ENCODE peak calls at places on chromosome 16, in seven cellular contexts. E is body of pancreas, F is pancreas, N is upper lobe of right lung, L is lower lobe of right lung, T is cardiac fibroblast, Y is stomach. J is an unnamed sample.

GRCh38 chr16:81451753-81452680 is 7.4 kb downstream of the CMIP start:
- DNase-seq in N (no peak), L (peak; percentile 64), F (no peak), Y (no peak), E (no peak), T (no peak), J (no peak)

GRCh38 chr16:9647981-9648701 is 534.1 kb downstream of the GRIN2A start:
- DNase-seq in N (no peak), T (peak; percentile 6), F (no peak), L (no peak), E (peak; percentile 20), Y (no peak), J (peak; percentile 12)

GRCh38 chr16:66360624-66361324 is 5.7 kb upstream of the CDH5 start:
- DNase-seq in T (no peak), F (no peak), E (no peak), N (peak; percentile 65), L (no peak), Y (no peak), J (no peak)

GRCh38 chr16:87684711-87685404 is 80.9 kb downstream of the KLHDC4 start:
- DNase-seq in L (no peak), T (no peak), F (no peak), N (no peak), E (no peak), Y (no peak), J (no peak)

GRCh38 chr16:10206865-10207264 is 24.6 kb upstream of the GRIN2A start:
- DNase-seq in N (no peak), E (no peak), T (no peak), L (no peak), Y (no peak), F (no peak), J (no peak)

GRCh38 chr16:66977341-66978113 is 10.9 kb upstream of the CES4A start:
- DNase-seq in N (peak; percentile 93), T (peak; percentile 86), L (peak; percentile 92), F (peak; percentile 89), Y (peak; percentile 92), E (peak; percentile 90), J (peak; percentile 88)

GRCh38 chr16:80029381-80029630 is 428.8 kb upstream of the MAF start:
- DNase-seq in L (no peak), Y (no peak), E (no peak), T (no peak), F (no peak), N (no peak), J (no peak)

GRCh38 chr16:1900452-1900774 is 17.8 kb downstream of the HS3ST6 start:
- DNase-seq in E (no peak), N (no peak), Y (no peak), L (no peak), T (no peak), F (no peak), J (no peak)

GRCh38 chr16:46932802-46933201 is 40.7 kb downstream of the DNAJA2 start:
- DNase-seq in L (no peak), T (no peak), E (no peak), Y (peak; percentile 36), N (no peak), F (no peak), J (no peak)

GRCh38 chr16:47096297-47096696 is 47.4 kb downstream of the NETO2 start:
- DNase-seq in Y (no peak), T (peak; percentile 25), L (no peak), F (no peak), N (no peak), E (no peak), J (no peak)

GRCh38 chr16:11402745-11403533 is 57.7 kb downstream of the RMI2 start:
- DNase-seq in N (no peak), E (no peak), L (no peak), F (no peak), Y (no peak), T (no peak), J (no peak)

GRCh38 chr16:7772722-7773121 is 440.1 kb downstream of the RBFOX1 start:
- DNase-seq in E (no peak), F (no peak), L (no peak), T (no peak), N (no peak), Y (no peak), J (no peak)

GRCh38 chr16:82585675-82586074 is 41.1 kb upstream of the CDH13 start:
- DNase-seq in L (no peak), E (no peak), F (no peak), N (no peak), T (peak; percentile 10), Y (no peak), J (no peak)

GRCh38 chr16:51816929-51817328 is 665.9 kb upstream of the SALL1 start:
- DNase-seq in E (no peak), F (no peak), T (peak; percentile 6), N (no peak), L (no peak), Y (no peak), J (no peak)

GRCh38 chr16:81505011-81505660 is 60.5 kb downstream of the CMIP start:
- DNase-seq in Y (no peak), E (no peak), N (no peak), T (no peak), F (no peak), L (no peak), J (no peak)

GRCh38 chr16:47970291-47970931 is 185.4 kb downstream of the ABCC12 start:
- DNase-seq in L (no peak), N (no peak), F (no peak), T (peak; percentile 44), Y (no peak), E (no peak), J (no peak)

DNA sequence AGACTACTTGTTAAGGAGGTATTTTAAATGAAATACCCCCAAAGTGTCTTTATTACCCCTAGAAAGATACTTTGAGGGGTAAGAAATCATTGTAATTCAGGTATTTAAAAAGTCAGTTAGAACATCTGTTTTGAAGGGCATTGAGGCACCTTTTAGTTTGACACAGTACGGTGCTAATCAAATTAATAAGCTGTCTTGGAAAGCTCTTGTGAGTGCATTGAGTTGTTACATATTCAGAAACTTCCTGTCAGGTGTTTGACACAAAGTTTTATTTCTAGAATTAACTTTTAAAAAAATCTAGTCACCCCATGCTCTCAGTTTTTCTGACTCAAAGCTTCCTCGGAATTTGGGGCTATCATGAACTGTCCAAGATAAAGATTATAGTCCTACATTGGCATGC is 4.6 kb downstream of the RBBP6 start:
- DNase-seq in L (no peak), T (no peak), N (no peak), F (no peak), E (no peak), Y (no peak), J (no peak)
- H3K4me3 ChIP-seq in L (peak overlapping the region; percentile 85), T (no peak overlapping the region), N (peak overlapping the region; percentile 91), F (no peak overlapping the region), E (no peak overlapping the region), Y (peak overlapping the region; percentile 76), J (no peak overlapping the region)

GRCh38 chr16:29807426-29808218 is 1.3 kb downstream of the MAZ start:
- DNase-seq in E (peak; percentile 72), N (peak; percentile 94), Y (peak; percentile 89), T (peak; percentile 96), L (peak; percentile 92), F (peak; percentile 77), J (peak; percentile 82)
- TF ChIP-seq CTCF in E (peak; percentile 45), N (peak; percentile 55), Y (peak; percentile 45), T (peak; percentile 50), L (peak; percentile 60), F (no peak), J (peak; percentile 61)

GRCh38 chr16:23899869-23900268 is 64.1 kb downstream of the PRKCB start:
- DNase-seq in F (no peak), L (no peak), Y (no peak), T (no peak), N (no peak), E (no peak), J (no peak)
- H3K4me3 ChIP-seq in F (no peak overlapping the region), L (no peak overlapping the region), Y (no peak overlapping the region), T (no peak overlapping the region), N (no peak overlapping the region), E (no peak overlapping the region), J (no peak overlapping the region)

DNA sequence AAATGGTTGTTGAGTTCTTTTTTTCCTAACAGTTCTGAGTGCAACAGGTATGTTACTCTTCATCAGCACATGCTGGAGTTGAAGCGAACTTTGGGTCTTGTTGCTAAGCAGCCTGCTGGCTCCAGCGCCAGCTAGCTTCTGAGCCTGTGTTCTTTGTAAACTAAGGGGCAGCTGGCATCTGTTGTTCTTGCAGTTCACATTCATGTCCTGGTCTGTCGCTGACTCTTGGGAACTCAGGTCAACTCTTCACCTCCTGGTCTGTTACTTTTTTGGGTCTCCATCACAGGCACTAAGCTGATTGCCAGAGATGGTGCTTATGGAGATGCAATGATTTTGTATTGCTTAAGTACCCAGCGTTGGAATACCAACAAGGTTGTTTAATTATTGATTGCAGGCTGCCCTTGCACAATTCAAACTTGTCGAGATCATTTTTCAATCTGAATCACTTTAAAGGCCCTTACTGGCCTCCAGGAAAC is 40.8 kb downstream of the USP10 start:
- DNase-seq in T (no peak), N (no peak), Y (no peak), L (no peak), F (no peak), E (no peak), J (no peak)
- TF ChIP-seq CTCF in T (no peak), N (no peak), Y (no peak), L (no peak), F (no peak), E (no peak), J (no peak)

DNA sequence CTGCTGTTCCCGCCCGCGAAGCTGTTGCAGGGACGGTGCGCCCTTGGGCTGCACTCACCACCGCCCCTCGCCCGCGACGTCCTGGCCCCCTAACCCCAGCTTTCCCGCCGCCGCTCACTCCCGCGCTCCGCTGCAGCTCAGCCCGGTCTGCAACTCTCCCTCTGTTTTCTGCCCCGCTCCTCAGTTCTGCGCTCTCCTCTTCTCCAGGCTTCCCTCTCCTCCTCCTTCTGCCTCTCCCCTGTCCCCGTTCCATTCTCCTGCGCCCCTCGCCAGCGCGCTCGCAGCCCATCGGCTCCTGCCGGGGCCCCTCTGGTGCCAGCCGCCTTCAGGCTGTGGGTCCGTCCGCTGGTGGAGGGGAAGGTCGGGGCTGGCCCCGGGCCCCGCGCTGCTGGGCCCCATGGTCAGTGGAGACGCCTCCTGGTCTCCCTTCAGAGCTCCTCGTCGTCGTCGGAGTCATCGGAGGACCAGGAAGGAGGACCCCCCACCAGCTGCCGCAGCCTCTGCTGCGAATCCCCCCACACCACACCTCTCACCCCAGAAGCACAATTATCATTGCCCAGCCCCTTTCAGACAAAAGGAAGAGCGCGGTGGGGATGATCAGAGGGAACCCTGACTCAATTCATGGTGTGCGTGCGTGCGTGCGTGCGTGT is 223.2 kb upstream of the FOXF1 start:
- DNase-seq in F (no peak), Y (no peak), E (no peak), N (no peak), L (no peak), T (no peak), J (no peak)
- H3K4me3 ChIP-seq in F (no peak overlapping the region), Y (peak overlapping the region; percentile 33), E (no peak overlapping the region), N (peak overlapping the region; percentile 16), L (peak overlapping the region; percentile 44), T (no peak overlapping the region), J (no peak overlapping the region)

GRCh38 chr16:75695708-75696107 is 5.6 kb downstream of the DUXB start:
- DNase-seq in L (no peak), F (no peak), Y (no peak), N (no peak), T (no peak), E (no peak), J (no peak)
- TF ChIP-seq CTCF in L (no peak), F (no peak), Y (no peak), N (no peak), T (no peak), E (no peak), J (no peak)

J was measured in tibial nerve.